ENCODE peak calls at places on chromosomes 1 and 21, in four cellular contexts. One of them, this sample, is unnamed.

GRCh38 chr1:16351449-16351993 is 759 bp downstream of the FBXO42 start:
- DNase-seq in lower lobe of right lung: no peak
- DNase-seq in SJSA1: no peak
- DNase-seq in fibroblast of lung: peak; percentile 31
- DNase-seq in this sample: peak; percentile 61

GRCh38 chr1:240031009-240031408 is 60.7 kb upstream of the FMN2 start:
- DNase-seq in fibroblast of lung: peak; percentile 98
- DNase-seq in lower lobe of right lung: no peak
- DNase-seq in SJSA1: peak; percentile 74
- DNase-seq in this sample: peak; percentile 92

GRCh38 chr1:194227157-194227556 is 1040.7 kb upstream of the B3GALT2 start:
- DNase-seq in lower lobe of right lung: no peak
- DNase-seq in fibroblast of lung: peak; percentile 49
- DNase-seq in SJSA1: no peak
- DNase-seq in this sample: no peak

GRCh38 chr1:26405281-26405915 is 5.2 kb upstream of the LIN28A start:
- DNase-seq in fibroblast of lung: peak; percentile 82
- DNase-seq in lower lobe of right lung: no peak
- DNase-seq in SJSA1: no peak
- DNase-seq in this sample: no peak

GRCh38 chr1:92411511-92411910 is 75.2 kb downstream of the GFI1 start:
- DNase-seq in lower lobe of right lung: no peak
- DNase-seq in SJSA1: no peak
- DNase-seq in fibroblast of lung: peak; percentile 65
- DNase-seq in this sample: peak; percentile 37

GRCh38 chr1:244876228-244876910 is 12.0 kb upstream of the HNRNPU start:
- DNase-seq in lower lobe of right lung: no peak
- DNase-seq in SJSA1: no peak
- DNase-seq in fibroblast of lung: no peak
- DNase-seq in this sample: no peak

GRCh38 chr1:145773423-145773822 is 50.5 kb downstream of the RNF115 start:
- DNase-seq in SJSA1: no peak
- DNase-seq in lower lobe of right lung: no peak
- DNase-seq in fibroblast of lung: no peak
- DNase-seq in this sample: no peak

GRCh38 chr1:192788184-192788583 is 20.7 kb upstream of the RGS2 start:
- DNase-seq in lower lobe of right lung: no peak
- DNase-seq in SJSA1: no peak
- DNase-seq in fibroblast of lung: peak; percentile 84
- DNase-seq in this sample: peak; percentile 82

GRCh38 chr1:205518616-205519540 is 14.4 kb downstream of the CDK18 start:
- DNase-seq in fibroblast of lung: no peak
- DNase-seq in SJSA1: no peak
- DNase-seq in lower lobe of right lung: no peak
- DNase-seq in this sample: no peak

GRCh38 chr1:180670681-180671080 is 38.9 kb downstream of the XPR1 start:
- DNase-seq in lower lobe of right lung: no peak
- DNase-seq in fibroblast of lung: no peak
- DNase-seq in SJSA1: no peak
- DNase-seq in this sample: no peak

GRCh38 chr1:180672505-180672904 is 40.7 kb downstream of the XPR1 start:
- DNase-seq in SJSA1: no peak
- DNase-seq in fibroblast of lung: no peak
- DNase-seq in lower lobe of right lung: no peak
- DNase-seq in this sample: no peak

GRCh38 chr1:180675586-180675985 is 43.8 kb downstream of the XPR1 start:
- DNase-seq in lower lobe of right lung: no peak
- DNase-seq in SJSA1: no peak
- DNase-seq in fibroblast of lung: no peak
- DNase-seq in this sample: no peak

GRCh38 chr1:180672105-180672504 is 40.3 kb downstream of the XPR1 start:
- DNase-seq in fibroblast of lung: no peak
- DNase-seq in SJSA1: no peak
- DNase-seq in lower lobe of right lung: no peak
- DNase-seq in this sample: no peak

DNA sequence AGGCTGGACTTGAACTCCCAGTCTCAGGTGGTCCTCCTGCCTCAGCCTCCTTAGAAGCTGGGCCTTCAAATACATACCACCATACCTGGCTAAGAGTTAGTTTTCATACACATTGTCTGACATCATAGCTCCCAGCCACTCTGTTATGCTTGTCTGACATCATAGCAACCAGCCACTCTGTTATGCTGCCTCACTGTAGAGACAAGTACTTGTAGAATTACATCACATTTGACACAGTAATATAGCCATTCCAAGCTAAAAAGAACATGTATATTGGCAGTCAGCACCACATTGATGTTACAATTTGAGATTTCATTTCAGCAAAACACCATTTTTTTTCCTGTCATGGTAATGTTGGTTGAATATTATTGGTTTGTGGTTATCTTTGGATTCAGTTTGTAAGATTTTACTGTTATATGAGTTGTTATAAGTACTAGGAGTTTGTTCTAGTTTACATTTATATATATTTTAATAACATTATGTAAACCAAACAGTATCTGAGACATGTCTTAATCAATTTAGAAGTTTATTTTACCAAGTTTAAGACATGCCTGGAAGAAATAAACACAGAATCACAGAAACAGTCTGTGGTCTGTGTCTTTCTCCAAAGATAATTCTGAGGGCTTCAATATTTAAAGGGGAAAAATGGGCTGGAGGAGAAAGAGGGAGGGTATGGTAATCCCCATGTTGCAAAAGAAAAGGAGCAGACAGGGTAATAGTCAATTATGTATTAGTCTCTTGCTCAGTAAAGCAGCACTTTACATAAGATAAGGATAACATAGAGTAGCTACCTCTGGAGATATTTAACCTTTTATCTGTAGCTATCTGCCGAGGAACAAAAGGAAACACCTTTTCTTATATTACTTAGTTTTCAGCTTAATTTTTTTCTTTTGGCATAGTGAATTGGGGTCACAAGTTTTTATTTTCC is 43.0 kb downstream of the XPR1 start:
- DNase-seq in lower lobe of right lung: no peak
- DNase-seq in fibroblast of lung: peak; percentile 52
- DNase-seq in SJSA1: no peak
- DNase-seq in this sample: peak; percentile 48
- H3K27ac ChIP-seq in lower lobe of right lung: no peak overlapping the region
- H3K27ac ChIP-seq in fibroblast of lung: no peak overlapping the region
- H3K27ac ChIP-seq in SJSA1: no peak overlapping the region
- H3K27ac ChIP-seq in this sample: no peak overlapping the region

GRCh38 chr21:25464275-25464674 is 143.0 kb downstream of the MRPL39 start:
- DNase-seq in SJSA1: no peak
- DNase-seq in lower lobe of right lung: no peak
- DNase-seq in fibroblast of lung: no peak
- DNase-seq in this sample: no peak

GRCh38 chr21:25462517-25462971 is 144.7 kb downstream of the MRPL39 start:
- DNase-seq in lower lobe of right lung: no peak
- DNase-seq in SJSA1: no peak
- DNase-seq in fibroblast of lung: no peak
- DNase-seq in this sample: no peak

GRCh38 chr21:25459365-25459764 is 147.9 kb downstream of the MRPL39 start:
- DNase-seq in fibroblast of lung: no peak
- DNase-seq in lower lobe of right lung: no peak
- DNase-seq in SJSA1: no peak
- DNase-seq in this sample: no peak

GRCh38 chr21:25459993-25460392 is 147.3 kb downstream of the MRPL39 start:
- DNase-seq in lower lobe of right lung: no peak
- DNase-seq in fibroblast of lung: no peak
- DNase-seq in SJSA1: no peak
- DNase-seq in this sample: no peak

DNA sequence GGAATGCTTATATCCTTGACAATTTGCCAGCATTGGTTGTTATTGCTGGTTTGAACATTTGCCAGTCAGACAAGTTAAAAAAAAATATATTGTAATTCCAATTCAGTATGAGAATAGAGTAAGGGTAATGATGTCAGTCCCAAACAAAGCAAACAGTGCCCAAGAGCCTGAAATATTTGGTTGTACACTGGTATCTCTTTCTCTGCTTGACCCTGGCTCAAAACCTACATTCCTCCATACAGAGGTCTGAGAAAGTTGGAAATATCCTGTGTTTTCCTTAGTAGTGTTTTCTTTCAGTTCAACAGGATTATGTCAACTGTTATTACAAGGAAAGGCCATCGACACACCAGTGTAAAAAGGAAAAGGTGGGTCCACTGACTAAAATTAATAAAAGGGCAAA is 145.6 kb downstream of the MRPL39 start:
- DNase-seq in lower lobe of right lung: no peak
- DNase-seq in fibroblast of lung: peak; percentile 48
- DNase-seq in SJSA1: no peak
- DNase-seq in this sample: no peak
- H3K27ac ChIP-seq in lower lobe of right lung: no peak overlapping the region
- H3K27ac ChIP-seq in fibroblast of lung: no peak overlapping the region
- H3K27ac ChIP-seq in SJSA1: no peak overlapping the region
- H3K27ac ChIP-seq in this sample: no peak overlapping the region

GRCh38 chr1:115925511-115925910 is 50.8 kb upstream of the SLC22A15 start:
- DNase-seq in lower lobe of right lung: no peak
- DNase-seq in SJSA1: no peak
- DNase-seq in fibroblast of lung: no peak
- DNase-seq in this sample: no peak
- H3K27ac ChIP-seq in lower lobe of right lung: no peak overlapping the region
- H3K27ac ChIP-seq in SJSA1: no peak overlapping the region
- H3K27ac ChIP-seq in fibroblast of lung: no peak overlapping the region
- H3K27ac ChIP-seq in this sample: no peak overlapping the region

GRCh38 chr21:46425061-46425460 is 33.6 kb upstream of the DIP2A start:
- DNase-seq in lower lobe of right lung: peak; percentile 30
- DNase-seq in SJSA1: no peak
- DNase-seq in fibroblast of lung: no peak
- DNase-seq in this sample: no peak
- H3K27ac ChIP-seq in lower lobe of right lung: peak overlapping the region; percentile 46
- H3K27ac ChIP-seq in SJSA1: no peak overlapping the region
- H3K27ac ChIP-seq in fibroblast of lung: no peak overlapping the region
- H3K27ac ChIP-seq in this sample: no peak overlapping the region

GRCh38 chr1:7960867-7961198 is 678 bp upstream of the PARK7 start:
- DNase-seq in fibroblast of lung: no peak
- DNase-seq in lower lobe of right lung: no peak
- DNase-seq in SJSA1: no peak
- DNase-seq in this sample: no peak
- H3K27ac ChIP-seq in fibroblast of lung: peak overlapping the region; percentile 89
- H3K27ac ChIP-seq in lower lobe of right lung: peak overlapping the region; percentile 91
- H3K27ac ChIP-seq in SJSA1: peak overlapping the region; percentile 85
- H3K27ac ChIP-seq in this sample: peak overlapping the region; percentile 82

DNA sequence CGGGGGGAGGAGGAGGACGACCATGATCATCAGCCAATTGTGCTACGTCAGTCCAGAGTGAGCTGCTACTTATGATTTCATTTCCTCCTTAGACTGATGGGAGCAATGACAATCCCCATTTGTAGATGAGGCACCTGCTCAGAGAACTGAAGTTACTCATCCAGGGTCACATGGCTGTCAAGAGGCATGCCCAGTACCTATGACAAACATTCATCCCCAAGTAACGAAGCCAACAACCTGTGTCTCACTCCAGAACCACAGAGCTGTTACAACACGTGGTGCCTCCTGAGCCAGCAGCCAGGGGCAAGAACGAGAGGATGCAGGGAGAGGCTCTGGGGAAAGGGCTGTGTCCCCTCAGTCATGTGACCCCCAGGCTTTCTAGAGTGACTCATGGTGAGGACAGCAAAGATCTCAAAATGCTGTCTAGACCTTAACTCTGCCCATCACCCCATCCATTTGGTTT is 93.6 kb downstream of the SIM2 start:
- DNase-seq in lower lobe of right lung: no peak
- DNase-seq in fibroblast of lung: peak; percentile 58
- DNase-seq in SJSA1: no peak
- DNase-seq in this sample: peak; percentile 13
- H3K27ac ChIP-seq in lower lobe of right lung: no peak overlapping the region
- H3K27ac ChIP-seq in fibroblast of lung: no peak overlapping the region
- H3K27ac ChIP-seq in SJSA1: no peak overlapping the region
- H3K27ac ChIP-seq in this sample: no peak overlapping the region